ENCODE peak calls at places on chromosomes 16 and 17, in seven cellular contexts. F is CD4-positive, alpha-beta T cell; B is lung; A is mammary epithelial cell; W is GM10248; X is AG09309; Q is fibroblast of lung. T is an unnamed sample.

GRCh38 chr16:11405331-11406176 is 60.3 kb downstream of the RMI2 start:
- DNase-seq in Q (no peak), X (no peak), A (no peak), B (no peak), W (peak; percentile 68), F (peak; percentile 28), T (no peak)

GRCh38 chr16:4316103-4316731 is 350 bp downstream of the GLIS2 start:
- DNase-seq in Q (no peak), X (no peak), B (no peak), A (peak; percentile 28), F (no peak), W (no peak), T (no peak)

GRCh38 chr16:14015017-14015416 is 56.1 kb upstream of the MRTFB start:
- DNase-seq in Q (no peak), F (no peak), B (no peak), A (no peak), X (no peak), W (no peak), T (peak; percentile 9)

GRCh38 chr17:50507871-50508572 is at the start of gene MYCBPAP:
- DNase-seq in Q (peak; percentile 80), F (peak; percentile 52), A (no peak), X (no peak), B (peak; percentile 66), W (peak; percentile 87), T (peak; percentile 59)

GRCh38 chr17:13435230-13435629 is 166.5 kb downstream of the HS3ST3A1 start:
- DNase-seq in W (no peak), A (no peak), B (no peak), Q (no peak), F (no peak), X (no peak), T (no peak)

GRCh38 chr16:12081048-12081404 is 104.5 kb downstream of the SNX29 start:
- DNase-seq in A (no peak), B (no peak), F (peak; percentile 15), X (no peak), Q (no peak), W (no peak), T (no peak)

GRCh38 chr16:70703041-70703834 is 17.4 kb upstream of the MTSS2 start:
- DNase-seq in A (no peak), F (no peak), B (no peak), Q (peak; percentile 93), W (no peak), X (peak; percentile 91), T (peak; percentile 76)

GRCh38 chr17:73191443-73192218 is 1.2 kb upstream of the COG1 start:
- DNase-seq in A (peak; percentile 61), X (no peak), F (peak; percentile 53), B (peak; percentile 61), Q (peak; percentile 53), W (peak; percentile 79), T (peak; percentile 77)

GRCh38 chr16:84312783-84313382 is 18.2 kb downstream of the WFDC1 start:
- DNase-seq in B (no peak), W (no peak), F (no peak), A (no peak), Q (no peak), X (no peak), T (no peak)

GRCh38 chr17:36813957-36814356 is 123.3 kb upstream of the LHX1 start:
- DNase-seq in Q (no peak), X (no peak), B (no peak), W (no peak), A (no peak), F (no peak), T (no peak)

GRCh38 chr16:50146479-50147435 is 6.3 kb upstream of the TENT4B start:
- DNase-seq in B (no peak), A (peak; percentile 12), X (no peak), F (no peak), W (no peak), Q (peak; percentile 50), T (no peak)

GRCh38 chr16:67284699-67285646 is 5.6 kb downstream of the PLEKHG4 start:
- DNase-seq in X (no peak), B (peak; percentile 42), Q (peak; percentile 26), A (peak; percentile 59), W (no peak), F (no peak), T (no peak)

GRCh38 chr17:78206298-78206697 is 7.8 kb upstream of the BIRC5 start:
- DNase-seq in X (no peak), W (no peak), Q (no peak), F (no peak), B (no peak), A (no peak), T (no peak)
- TF ChIP-seq CTCF in X (no peak), W (peak; percentile 22), Q (no peak), F (no peak), B (no peak), A (no peak), T (no peak)

DNA sequence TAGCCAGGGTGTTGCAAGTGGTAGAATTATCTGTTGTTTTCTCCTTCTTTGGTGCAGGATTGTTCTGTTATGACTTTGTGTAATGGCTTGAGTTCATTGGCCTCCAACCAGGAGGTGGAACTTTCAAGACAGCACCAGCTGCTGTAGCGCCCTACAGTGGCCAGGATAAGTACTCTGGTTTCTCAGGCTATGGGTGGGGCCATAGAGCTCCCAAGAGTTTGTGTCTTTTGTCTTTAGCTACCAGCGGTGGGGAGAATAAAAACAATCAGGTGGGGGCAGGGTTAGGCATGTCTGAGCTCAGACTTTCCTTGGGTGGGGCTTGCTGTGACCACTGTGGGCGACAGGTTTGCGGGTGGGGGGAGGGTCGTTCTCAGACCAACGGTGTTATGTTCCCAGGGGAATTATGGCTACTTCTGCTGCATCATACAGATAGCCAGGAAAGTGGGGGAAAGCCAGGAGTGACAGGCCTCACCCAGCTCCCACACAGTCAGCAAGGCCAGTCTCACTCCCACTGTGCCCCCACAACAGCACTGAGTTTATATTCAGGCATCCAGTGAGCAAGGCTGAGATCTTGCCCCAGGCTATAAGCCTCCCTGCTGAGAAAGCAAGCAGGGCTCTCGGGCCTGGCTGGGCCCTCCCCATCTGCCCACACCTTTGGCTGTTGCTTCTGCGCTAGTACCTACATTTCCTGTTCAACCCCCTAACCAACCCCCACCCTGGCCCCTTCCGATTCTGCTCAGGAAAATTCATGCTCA is 15.4 kb downstream of the ABCA10 start:
- DNase-seq in A (peak; percentile 21), Q (no peak), W (no peak), X (no peak), B (no peak), F (no peak), T (no peak)
- TF ChIP-seq CTCF in A (no peak), Q (no peak), W (no peak), X (no peak), B (no peak), F (no peak), T (no peak)

GRCh38 chr17:61413654-61414133 is 14.1 kb downstream of the TBX2 start:
- DNase-seq in A (no peak), B (peak; percentile 28), F (no peak), Q (no peak), W (no peak), X (no peak), T (no peak)
- TF ChIP-seq CTCF in A (no peak), B (no peak), F (no peak), Q (no peak), W (no peak), X (no peak), T (no peak)

GRCh38 chr17:27293898-27294688 is at the start of gene WSB1:
- DNase-seq in X (peak; percentile 62), F (peak; percentile 89), A (peak; percentile 84), B (peak; percentile 92), W (peak; percentile 97), Q (peak; percentile 85), T (peak; percentile 90)
- TF ChIP-seq CTCF in X (peak; percentile 1), F (no peak), A (peak; percentile 3), B (no peak), W (no peak), Q (no peak), T (no peak)

T was measured in fibroblast of the aortic adventitia.